ENCODE peak calls at places on chromosomes 12 and 14, in five cellular contexts. W is ascending aorta, C is lung, F is fibroblast of villous mesenchyme, X is GM06990. J is an unnamed sample.

GRCh38 chr14:102197317-102197850 is 57.7 kb downstream of the WDR20 start:
- DNase-seq in W (no peak), C (no peak), F (no peak), X (no peak), J (no peak)

GRCh38 chr14:61608245-61609142 is 86.8 kb upstream of the HIF1A start:
- DNase-seq in W (no peak), C (no peak), F (peak), X (no peak), J (no peak)

GRCh38 chr12:29012673-29013072 is 136.4 kb upstream of the FAR2 start:
- DNase-seq in W (no peak), C (no peak), F (no peak), X (no peak), J (peak)

GRCh38 chr12:30926243-30927209 is at the start of gene TSPAN11:
- DNase-seq in W (peak), C (no peak), F (peak), X (peak), J (peak)

GRCh38 chr12:30908389-30909087 is 18.0 kb upstream of the TSPAN11 start:
- DNase-seq in W (no peak), C (no peak), F (peak), X (no peak), J (no peak)

GRCh38 chr14:79708991-79709390 is 502.3 kb downstream of the DIO2 start:
- DNase-seq in W (no peak), C (no peak), F (no peak), X (no peak), J (no peak)

GRCh38 chr12:117986705-117987469 is 18.1 kb upstream of the KSR2 start:
- DNase-seq in W (no peak), C (no peak), F (no peak), X (no peak), J (no peak)

GRCh38 chr12:29320295-29321090 is 60.5 kb downstream of the ERGIC2 start:
- DNase-seq in W (no peak), C (no peak), F (peak), X (no peak), J (no peak)

GRCh38 chr12:55847603-55848329 is 5.0 kb upstream of the MMP19 start:
- DNase-seq in W (peak), C (peak), F (peak), X (no peak), J (no peak)

GRCh38 chr12:80937391-80938238 is at the start of gene LIN7A:
- DNase-seq in W (peak), C (peak), F (peak), X (peak), J (peak)

GRCh38 chr14:27078176-27078575 is 480.3 kb upstream of the NOVA1 start:
- DNase-seq in W (no peak), C (no peak), F (no peak), X (no peak), J (no peak)

GRCh38 chr12:30622509-30622908 is 73.2 kb downstream of the IPO8 start:
- DNase-seq in W (no peak), C (no peak), F (peak), X (peak), J (peak)

GRCh38 chr14:100159107-100159864 is at the start of gene DEGS2:
- DNase-seq in W (no peak), C (peak), F (no peak), X (peak), J (peak)

GRCh38 chr12:115871714-115872113 is 405.8 kb downstream of the MED13L start:
- DNase-seq in W (no peak), C (no peak), F (peak), X (no peak), J (peak)

GRCh38 chr12:53333289-53333688 is 2.9 kb downstream of the SP7 start:
- DNase-seq in W (no peak), C (no peak), F (no peak), X (no peak), J (no peak)

GRCh38 chr12:988616-989015 is 2.4 kb upstream of the ERC1 start:
- DNase-seq in W (no peak), C (no peak), F (peak), X (no peak), J (no peak)

GRCh38 chr12:75641031-75641780 is 129.8 kb upstream of the KRR1 start:
- DNase-seq in W (no peak), C (no peak), F (peak), X (peak), J (peak)

GRCh38 chr12:5060958-5061357 is 17.3 kb downstream of the KCNA5 start:
- DNase-seq in W (no peak), C (no peak), F (no peak), X (no peak), J (no peak)

GRCh38 chr14:61320806-61321384 is 484 bp upstream of the PRKCH start:
- DNase-seq in W (no peak), C (no peak), F (no peak), X (no peak), J (no peak)

GRCh38 chr12:14452865-14453264 is 87.4 kb downstream of the ATF7IP start:
- DNase-seq in W (no peak), C (no peak), F (no peak), X (no peak), J (no peak)

GRCh38 chr12:14450479-14450878 is 85.0 kb downstream of the ATF7IP start:
- DNase-seq in W (no peak), C (no peak), F (no peak), X (no peak), J (no peak)

DNA sequence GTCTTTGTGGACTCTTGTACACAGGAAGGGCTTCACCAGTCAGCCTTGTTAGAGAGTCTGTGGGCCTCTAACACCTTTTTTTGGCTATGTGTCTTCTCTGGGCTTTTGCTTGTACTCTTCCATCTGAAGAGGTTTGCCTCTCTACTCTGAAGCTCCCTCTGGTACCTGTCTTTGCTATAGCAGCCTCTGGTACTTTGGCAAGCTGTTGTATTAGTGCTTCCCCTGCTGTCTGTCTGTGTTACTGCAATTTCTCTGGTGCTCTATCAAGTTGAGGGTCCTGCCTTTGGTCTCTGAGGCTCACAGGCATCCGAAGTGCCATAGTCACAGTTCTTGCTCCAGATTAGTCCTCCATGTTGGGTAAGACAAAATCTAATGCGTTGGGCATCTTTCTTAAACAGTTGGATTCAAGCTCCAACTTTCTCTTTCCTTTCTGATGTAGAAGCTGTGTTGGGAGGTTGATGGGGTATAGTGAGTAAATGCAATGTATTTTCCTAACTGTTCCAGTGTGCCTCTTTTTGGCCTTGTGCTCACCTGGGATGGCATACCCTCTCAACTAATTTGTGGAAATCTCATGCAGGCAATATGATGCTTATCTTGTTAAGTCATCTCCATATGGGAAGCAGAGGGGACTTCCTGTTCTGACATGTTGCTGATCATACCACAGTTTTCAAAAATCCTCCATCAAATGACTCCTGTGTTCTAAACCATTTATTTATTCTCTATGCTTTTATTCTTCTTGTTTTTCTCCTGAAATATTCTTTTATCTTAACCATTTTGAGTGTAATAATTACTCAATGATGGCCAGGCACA is 88.8 kb downstream of the ATF7IP start:
- DNase-seq in W (no peak), C (no peak), F (peak), X (peak), J (peak)
- TF ChIP-seq CTCF in W (peak), C (peak), F (peak), X (peak), J (peak)

DNA sequence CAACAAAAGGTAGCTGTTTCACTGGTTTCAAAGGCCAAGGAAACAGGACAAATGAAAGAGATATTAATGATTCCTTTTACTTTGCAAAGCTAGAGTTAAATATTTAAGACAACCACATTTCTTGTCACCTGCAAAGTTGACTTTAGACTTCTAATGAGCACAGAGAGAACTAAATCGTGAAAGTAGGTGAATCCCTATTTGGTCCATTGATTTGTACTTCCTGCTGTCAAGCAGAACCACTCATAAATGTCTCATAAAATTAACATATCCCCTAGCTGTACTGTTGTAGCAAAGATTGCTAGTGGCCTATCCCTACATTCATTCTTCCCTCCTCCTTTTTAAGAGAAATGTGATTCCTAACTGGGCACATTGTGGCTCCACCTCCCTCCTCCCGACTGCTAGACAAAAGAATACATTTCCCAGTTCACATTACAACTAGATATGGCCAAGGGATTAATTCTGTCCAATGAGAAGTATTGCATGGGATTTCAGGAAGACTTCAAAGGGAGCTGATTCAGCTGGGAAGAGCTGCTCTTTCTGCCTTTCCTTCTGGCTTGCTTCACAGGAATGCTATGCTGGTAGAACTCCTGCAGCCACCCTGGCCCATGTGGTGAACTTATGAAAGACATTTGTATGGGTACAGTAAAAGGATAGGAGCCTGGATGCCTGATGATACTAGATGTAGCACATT is 227.5 kb upstream of the ABCD2 start:
- DNase-seq in W (no peak), C (no peak), F (no peak), X (no peak), J (no peak)
- H3K4me3 ChIP-seq in W (no peak), C (no peak), F (no peak), X (no peak), J (no peak)

GRCh38 chr12:127351481-127352010 is 915.4 kb upstream of the TMEM132C start:
- DNase-seq in W (no peak), C (no peak), F (no peak), X (no peak), J (no peak)

GRCh38 chr12:127360580-127360979 is 906.4 kb upstream of the TMEM132C start:
- DNase-seq in W (no peak), C (no peak), F (no peak), X (no peak), J (no peak)

GRCh38 chr12:127355061-127355820 is 911.7 kb upstream of the TMEM132C start:
- DNase-seq in W (no peak), C (no peak), F (no peak), X (no peak), J (peak)
- TF ChIP-seq CTCF in W (no peak), C (no peak), F (peak), X (peak), J (peak)

GRCh38 chr12:11497995-11498394 is 102.6 kb upstream of the PRB2 start:
- DNase-seq in W (no peak), C (no peak), F (no peak), X (peak), J (peak)
- H3K4me3 ChIP-seq in W (no peak), C (no peak), F (no peak), X (no peak), J (no peak)

GRCh38 chr12:66688836-66689439 is 10.1 kb upstream of the GRIP1 start:
- DNase-seq in W (no peak), C (no peak), F (peak), X (peak), J (peak)
- TF ChIP-seq CTCF in W (no peak), C (peak), F (peak), X (peak), J (peak)

GRCh38 chr12:122172262-122172939 is 1.6 kb downstream of the IL31 start:
- DNase-seq in W (no peak), C (no peak), F (no peak), X (no peak), J (no peak)
- H3K4me3 ChIP-seq in W (no peak), C (no peak), F (no peak), X (no peak), J (no peak)

GRCh38 chr12:111450676-111451075 is 45.0 kb downstream of the SH2B3 start:
- DNase-seq in W (no peak), C (peak), F (no peak), X (no peak), J (no peak)
- TF ChIP-seq CTCF in W (no peak), C (no peak), F (no peak), X (no peak), J (no peak)

DNA sequence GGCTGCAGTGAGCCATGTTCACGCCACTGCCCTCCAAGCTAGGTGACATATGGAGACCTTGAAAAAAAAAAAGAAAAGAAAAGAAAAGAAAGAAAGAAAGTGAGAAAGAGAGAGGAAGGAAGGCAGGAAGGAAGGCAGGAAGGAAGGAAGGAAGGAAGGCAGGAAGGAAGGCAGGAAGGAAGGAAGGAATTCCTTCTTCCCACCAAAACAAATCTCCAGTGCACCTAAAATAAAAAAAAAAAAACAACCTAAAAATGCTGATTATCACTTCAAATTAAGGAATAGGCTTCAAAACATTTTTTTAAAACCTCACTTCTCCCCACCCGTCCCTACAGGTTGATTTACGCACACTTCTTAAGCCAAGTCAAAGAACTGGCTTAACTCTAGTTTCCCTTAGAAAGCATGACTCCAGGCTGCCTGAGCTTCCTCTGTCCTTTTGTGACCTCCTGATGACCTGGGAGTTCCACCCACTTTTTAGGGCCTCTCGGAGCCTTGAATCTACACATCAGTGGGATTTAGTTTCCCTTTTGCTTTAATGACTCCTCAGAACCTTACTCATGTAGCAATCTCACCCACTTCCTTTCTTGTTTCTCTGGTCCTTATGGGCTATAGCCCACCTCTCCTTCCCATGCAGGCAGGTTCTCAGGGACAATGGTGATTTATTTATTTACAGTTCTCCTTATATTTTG is 18.6 kb downstream of the DUSP6 start:
- DNase-seq in W (no peak), C (no peak), F (peak), X (no peak), J (peak)
- H3K4me3 ChIP-seq in W (no peak), C (no peak), F (no peak), X (no peak), J (no peak)

GRCh38 chr12:48999371-49000131 is at the start of gene DDN:
- DNase-seq in W (no peak), C (no peak), F (no peak), X (peak), J (peak)
- TF ChIP-seq CTCF in W (no peak), C (no peak), F (no peak), X (peak), J (no peak)